ENCODE peak calls at places on chromosome X, in ten cellular contexts. X, G, Q, N, M, D, H, Z, J and P are unnamed samples.

GRCh38 chrX:112521658-112522057 is 158.1 kb downstream of the LHFPL1 start:
- DNase-seq in H (no peak), N (no peak), M (no peak), Q (no peak), Z (no peak), G (no peak), D (no peak), J (no peak), X (no peak), P (no peak)

GRCh38 chrX:111375747-111376146 is 36.2 kb downstream of the DCX start:
- DNase-seq in D (no peak), M (no peak), Z (no peak), N (no peak), J (no peak), Q (no peak), G (no peak), X (no peak), H (peak), P (no peak)

GRCh38 chrX:16786139-16786790 is at the start of gene TXLNG:
- DNase-seq in Z (peak), Q (peak), N (peak), D (peak), G (peak), M (peak), J (peak), H (peak), X (peak), P (peak)

GRCh38 chrX:48883729-48884128 is 13.8 kb downstream of the TIMM17B start:
- DNase-seq in D (no peak), Z (no peak), X (no peak), H (no peak), Q (no peak), J (no peak), G (no peak), M (no peak), N (no peak), P (no peak)

GRCh38 chrX:152632445-152633097 is 5.1 kb upstream of the GABRQ start:
- DNase-seq in Z (peak), Q (peak), D (no peak), N (peak), H (peak), X (no peak), J (no peak), M (no peak), G (peak), P (no peak)

GRCh38 chrX:9786839-9787635 is 808 bp downstream of the SHROOM2 start:
- DNase-seq in H (no peak), Q (peak), D (no peak), M (no peak), Z (no peak), N (peak), J (no peak), X (no peak), G (no peak), P (no peak)

GRCh38 chrX:32408389-32408788 is 803.0 kb downstream of the DMD start:
- DNase-seq in J (no peak), M (no peak), Q (no peak), H (peak), N (no peak), X (no peak), G (no peak), Z (peak), D (no peak), P (no peak)

GRCh38 chrX:123797543-123798447 is 62.1 kb upstream of the XIAP start:
- DNase-seq in X (peak), N (no peak), H (no peak), D (no peak), G (peak), M (no peak), Z (no peak), J (no peak), Q (no peak), P (no peak)

GRCh38 chrX:21745756-21746155 is 12.2 kb downstream of the SMPX start:
- DNase-seq in D (peak), Q (peak), J (no peak), M (no peak), H (peak), G (no peak), Z (peak), N (peak), X (no peak), P (no peak)

GRCh38 chrX:120308558-120308957 is 2.7 kb downstream of the TMEM255A start:
- DNase-seq in Z (no peak), M (no peak), D (no peak), G (no peak), Q (no peak), X (no peak), N (no peak), H (no peak), J (no peak), P (no peak)

GRCh38 chrX:39992300-39992699 is 105.5 kb downstream of the BCOR start:
- DNase-seq in M (no peak), J (no peak), H (no peak), Q (no peak), N (no peak), Z (no peak), G (peak), X (no peak), D (no peak), P (no peak)

GRCh38 chrX:135521405-135522131 is 1.1 kb downstream of the INTS6L start:
- DNase-seq in Z (peak), N (peak), G (no peak), M (peak), Q (peak), J (peak), H (peak), D (peak), X (peak), P (peak)

GRCh38 chrX:26262121-26262523 is 46.2 kb downstream of the MAGEB5 start:
- DNase-seq in N (no peak), H (no peak), J (no peak), G (no peak), X (peak), Q (no peak), M (no peak), D (no peak), Z (no peak), P (peak)

GRCh38 chrX:7372843-7373525 is 225.0 kb upstream of the PUDP start:
- DNase-seq in N (no peak), G (no peak), X (peak), Z (no peak), J (no peak), M (peak), D (no peak), Q (no peak), H (no peak), P (peak)

GRCh38 chrX:331145-331771 is 12.7 kb upstream of the GTPBP6 start:
- DNase-seq in X (no peak), D (no peak), J (no peak), N (no peak), Z (no peak), H (peak), G (no peak), M (no peak), Q (no peak), P (peak)

GRCh38 chrX:45172890-45173289 is 27.8 kb downstream of the DIPK2B start:
- DNase-seq in X (peak), H (peak), G (peak), Z (no peak), D (no peak), J (no peak), N (no peak), M (no peak), Q (peak), P (peak)

GRCh38 chrX:130340271-130340670 is 552 bp downstream of the SLC25A14 start:
- DNase-seq in Z (no peak), G (no peak), N (no peak), X (no peak), M (no peak), Q (no peak), D (no peak), J (no peak), H (no peak), P (no peak)

GRCh38 chrX:40245411-40246140 is 147.8 kb upstream of the BCOR start:
- DNase-seq in Q (no peak), G (no peak), H (no peak), N (no peak), Z (no peak), X (peak), M (no peak), J (no peak), D (no peak), P (no peak)

GRCh38 chrX:155888139-155888538 is 7.0 kb downstream of the VAMP7 start:
- DNase-seq in Q (no peak), J (no peak), D (no peak), N (no peak), G (no peak), X (peak), H (peak), Z (no peak), M (peak), P (peak)

GRCh38 chrX:153245288-153245731 is 66.2 kb downstream of the MAGEA1 start:
- DNase-seq in X (no peak), Q (no peak), H (peak), N (no peak), M (no peak), Z (no peak), J (no peak), G (no peak), D (no peak), P (no peak)

DNA sequence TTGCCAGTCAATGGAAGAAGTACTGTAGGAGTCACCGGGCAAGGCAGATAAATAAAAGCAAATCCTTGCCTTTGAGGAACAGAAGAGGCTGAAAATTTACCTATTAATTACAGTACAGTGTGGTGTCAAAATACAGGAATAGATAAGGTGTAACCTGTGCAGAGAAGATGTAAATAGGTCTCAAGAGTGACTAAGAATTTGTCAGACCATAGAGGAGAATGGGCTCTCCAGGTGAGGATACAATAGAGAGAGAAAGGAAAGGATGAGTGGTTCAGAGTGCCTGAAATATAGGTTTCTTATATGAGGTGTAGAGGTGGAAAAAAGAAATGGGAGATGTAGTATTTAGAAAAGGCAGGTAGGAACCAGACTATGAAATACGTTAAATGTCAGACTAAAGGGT is 801 bp upstream of the ZC4H2 start:
- DNase-seq in X (no peak), Q (no peak), Z (no peak), D (no peak), J (no peak), H (no peak), G (no peak), N (no peak), M (no peak), P (no peak)
- H3K4me3 ChIP-seq in X (peak), Q (no peak), Z (no peak), D (no peak), J (no peak), H (no peak), G (peak), N (no peak), M (no peak), P (no peak)

GRCh38 chrX:1451251-1451675 is 1.4 kb downstream of the ASMTL start:
- DNase-seq in M (no peak), N (no peak), Q (no peak), Z (no peak), H (no peak), J (no peak), G (no peak), D (no peak), X (no peak), P (no peak)
- H3K4me3 ChIP-seq in M (peak), N (no peak), Q (no peak), Z (peak), H (peak), J (no peak), G (peak), D (no peak), X (no peak), P (peak)

GRCh38 chrX:132957211-132958085 is 981 bp downstream of the HS6ST2 start:
- DNase-seq in G (no peak), N (peak), J (no peak), D (no peak), X (peak), M (no peak), H (peak), Z (no peak), Q (no peak), P (no peak)

GRCh38 chrX:132958086-132958703 is at the start of gene HS6ST2:
- DNase-seq in N (peak), M (no peak), G (no peak), J (no peak), Z (no peak), Q (no peak), D (no peak), H (peak), X (no peak), P (no peak)

GRCh38 chrX:132954323-132954722 is 4.1 kb downstream of the HS6ST2 start:
- DNase-seq in D (no peak), Q (no peak), H (no peak), M (no peak), X (no peak), Z (no peak), J (no peak), N (peak), G (no peak), P (no peak)

GRCh38 chrX:132955710-132956109 is 2.7 kb downstream of the HS6ST2 start:
- DNase-seq in D (no peak), X (no peak), J (no peak), N (no peak), G (no peak), Z (no peak), M (no peak), Q (no peak), H (no peak), P (no peak)

GRCh38 chrX:132956421-132957210 is 1.8 kb downstream of the HS6ST2 start:
- DNase-seq in D (no peak), H (no peak), G (no peak), X (no peak), J (no peak), Z (no peak), N (no peak), Q (no peak), M (no peak), P (no peak)
- H3K4me3 ChIP-seq in D (no peak), H (peak), G (no peak), X (peak), J (no peak), Z (no peak), N (peak), Q (no peak), M (no peak), P (peak)

DNA sequence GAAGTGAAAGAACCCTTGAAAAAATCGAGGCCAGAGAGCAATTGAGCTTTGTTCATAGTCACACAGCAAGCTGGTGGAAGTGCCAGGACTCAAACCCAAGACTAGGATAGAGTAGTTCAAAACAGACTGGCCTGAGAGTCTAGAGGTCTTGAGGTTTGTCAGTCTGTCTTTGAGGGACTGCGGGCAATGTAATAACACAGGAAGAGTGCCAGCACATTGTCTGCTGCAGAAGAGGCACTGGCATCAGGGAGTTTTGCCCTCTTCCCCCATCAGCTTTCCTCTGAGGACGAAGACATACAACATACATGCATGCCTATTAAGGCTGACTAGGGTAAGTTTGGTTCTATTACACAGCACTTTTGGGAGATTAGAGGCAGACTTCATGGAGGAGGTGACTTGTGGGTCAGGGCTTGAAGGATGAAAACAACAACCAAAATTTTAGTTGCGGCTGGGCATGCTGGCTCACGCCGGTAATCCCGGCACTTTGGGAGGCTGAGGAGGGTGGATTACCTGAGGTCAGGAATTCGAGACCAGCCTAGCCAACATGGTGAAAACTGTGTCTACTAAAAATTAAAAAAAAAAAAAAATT is 64.1 kb upstream of the LAS1L start:
- DNase-seq in Z (no peak), M (no peak), J (no peak), N (no peak), G (no peak), H (no peak), D (no peak), Q (no peak), X (no peak), P (no peak)
- H3K4me3 ChIP-seq in Z (peak), M (no peak), J (no peak), N (no peak), G (no peak), H (no peak), D (peak), Q (no peak), X (no peak), P (no peak)

GRCh38 chrX:109841257-109841656 is 108.2 kb upstream of the ACSL4 start:
- DNase-seq in G (no peak), Z (no peak), X (no peak), N (no peak), M (no peak), J (no peak), D (no peak), Q (no peak), H (no peak), P (no peak)
- H3K4me3 ChIP-seq in G (no peak), Z (no peak), X (no peak), N (no peak), M (no peak), J (no peak), D (no peak), Q (no peak), H (no peak), P (no peak)

GRCh38 chrX:75522565-75523411 is at the start of gene ZDHHC15:
- DNase-seq in G (no peak), N (peak), M (no peak), Q (no peak), X (peak), Z (no peak), H (peak), J (peak), D (peak), P (no peak)
- H3K4me3 ChIP-seq in G (no peak), N (peak), M (peak), Q (no peak), X (peak), Z (no peak), H (no peak), J (peak), D (peak), P (peak)

GRCh38 chrX:148695362-148695761 is 194.9 kb downstream of the AFF2 start:
- DNase-seq in G (no peak), D (no peak), Z (no peak), M (no peak), J (no peak), N (no peak), Q (no peak), H (no peak), X (no peak), P (no peak)

GRCh38 chrX:148691456-148691855 is 191.0 kb downstream of the AFF2 start:
- DNase-seq in H (no peak), G (no peak), Q (no peak), N (no peak), X (peak), Z (no peak), D (no peak), J (no peak), M (no peak), P (peak)
- H3K4me3 ChIP-seq in H (no peak), G (no peak), Q (no peak), N (no peak), X (no peak), Z (no peak), D (no peak), J (no peak), M (no peak), P (no peak)

GRCh38 chrX:37348237-37349130 is 680 bp upstream of the PRRG1 start:
- DNase-seq in Q (no peak), M (peak), J (no peak), X (peak), H (no peak), N (no peak), Z (no peak), G (no peak), D (no peak), P (no peak)

GRCh38 chrX:37349131-37350033 is at the start of gene PRRG1:
- DNase-seq in N (peak), X (peak), J (no peak), G (peak), Q (peak), M (peak), Z (no peak), D (no peak), H (peak), P (peak)

GRCh38 chrX:37353646-37354045 is 4.5 kb downstream of the PRRG1 start:
- DNase-seq in J (no peak), Q (no peak), X (no peak), N (no peak), H (no peak), M (no peak), D (no peak), G (no peak), Z (no peak), P (no peak)

GRCh38 chrX:37347420-37347819 is 1.7 kb upstream of the PRRG1 start:
- DNase-seq in J (no peak), X (peak), D (no peak), M (no peak), Q (no peak), H (peak), G (peak), N (no peak), Z (no peak), P (peak)

DNA sequence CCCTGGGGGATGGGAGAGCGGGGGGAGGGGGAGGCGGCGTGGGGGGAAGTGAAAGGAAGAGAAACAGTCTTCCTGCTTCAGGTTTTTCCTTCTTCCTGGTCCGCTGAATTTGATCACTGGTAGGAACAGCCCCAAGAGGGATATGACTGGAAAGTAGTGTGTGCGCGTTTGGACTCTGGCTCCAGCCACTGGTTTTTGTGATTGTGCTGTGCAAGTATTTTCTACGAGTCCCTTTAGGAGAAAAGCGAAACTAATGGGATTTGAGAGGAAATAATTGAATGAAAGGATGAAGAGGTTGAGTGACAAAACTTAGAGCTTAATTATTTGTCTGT is 836 bp downstream of the PRRG1 start:
- DNase-seq in Z (no peak), G (peak), N (peak), Q (peak), J (no peak), X (peak), M (no peak), D (no peak), H (no peak), P (no peak)
- H3K4me3 ChIP-seq in Z (no peak), G (peak), N (peak), Q (no peak), J (no peak), X (peak), M (peak), D (no peak), H (peak), P (peak)

GRCh38 chrX:2710041-2710471 is 19.0 kb downstream of the CD99 start:
- DNase-seq in Q (peak), Z (no peak), X (peak), G (no peak), N (no peak), H (peak), J (peak), M (peak), D (no peak), P (no peak)
- H3K4me3 ChIP-seq in Q (no peak), Z (peak), X (peak), G (no peak), N (no peak), H (peak), J (peak), M (peak), D (peak), P (peak)

GRCh38 chrX:47704736-47705135 is 45.8 kb upstream of the UXT start:
- DNase-seq in J (no peak), D (no peak), Z (no peak), Q (no peak), M (no peak), H (no peak), X (no peak), N (no peak), G (no peak), P (no peak)
- H3K4me3 ChIP-seq in J (no peak), D (no peak), Z (no peak), Q (no peak), M (no peak), H (no peak), X (no peak), N (no peak), G (no peak), P (no peak)